ENCODE peak calls at places on chromosomes 11 and 22, in six cellular contexts. One of them, this sample, is unnamed. For H3K4me1 and H3K27me3, the result is how much of the 10 kb centered on the place peaks cover.

GRCh38 chr11:117818036-117818858 is 6.3 kb downstream of the FXYD2 start:
- DNase-seq in neuronal stem cell: no peak
- DNase-seq in IMR-90: peak
- DNase-seq in CD4-positive, CD25-positive, alpha-beta regulatory T cell: no peak
- DNase-seq in neural progenitor cell: no peak
- DNase-seq in transverse colon: no peak
- DNase-seq in this sample: no peak

GRCh38 chr22:33467718-33468117 is 409.5 kb upstream of the SYN3 start:
- DNase-seq in CD4-positive, CD25-positive, alpha-beta regulatory T cell: no peak
- DNase-seq in transverse colon: no peak
- DNase-seq in neuronal stem cell: no peak
- DNase-seq in IMR-90: no peak
- DNase-seq in neural progenitor cell: no peak
- DNase-seq in this sample: no peak

GRCh38 chr11:86802601-86803051 is 2.3 kb downstream of the PRSS23 start:
- DNase-seq in neural progenitor cell: peak
- DNase-seq in CD4-positive, CD25-positive, alpha-beta regulatory T cell: no peak
- DNase-seq in neuronal stem cell: no peak
- DNase-seq in transverse colon: no peak
- DNase-seq in IMR-90: peak
- DNase-seq in this sample: no peak

GRCh38 chr22:26542831-26543230 is 30.6 kb upstream of the TFIP11 start:
- DNase-seq in neuronal stem cell: no peak
- DNase-seq in CD4-positive, CD25-positive, alpha-beta regulatory T cell: no peak
- DNase-seq in transverse colon: no peak
- DNase-seq in neural progenitor cell: no peak
- DNase-seq in IMR-90: no peak
- DNase-seq in this sample: no peak

GRCh38 chr22:50010676-50011446 is 1.7 kb downstream of the IL17REL start:
- DNase-seq in transverse colon: peak
- DNase-seq in IMR-90: no peak
- DNase-seq in neural progenitor cell: no peak
- DNase-seq in CD4-positive, CD25-positive, alpha-beta regulatory T cell: peak
- DNase-seq in neuronal stem cell: no peak
- DNase-seq in this sample: no peak

GRCh38 chr11:70038034-70038834 is 39.9 kb upstream of the ANO1 start:
- DNase-seq in CD4-positive, CD25-positive, alpha-beta regulatory T cell: no peak
- DNase-seq in neuronal stem cell: no peak
- DNase-seq in neural progenitor cell: no peak
- DNase-seq in IMR-90: no peak
- DNase-seq in transverse colon: no peak
- DNase-seq in this sample: peak

GRCh38 chr22:48945621-48946458 is 881.8 kb downstream of the BRD1 start:
- DNase-seq in CD4-positive, CD25-positive, alpha-beta regulatory T cell: no peak
- DNase-seq in neural progenitor cell: no peak
- DNase-seq in neuronal stem cell: no peak
- DNase-seq in IMR-90: no peak
- DNase-seq in transverse colon: peak
- DNase-seq in this sample: peak

GRCh38 chr11:46272816-46273427 is 4.5 kb upstream of the CREB3L1 start:
- DNase-seq in CD4-positive, CD25-positive, alpha-beta regulatory T cell: no peak
- DNase-seq in neuronal stem cell: no peak
- DNase-seq in IMR-90: peak
- DNase-seq in transverse colon: peak
- DNase-seq in neural progenitor cell: no peak
- DNase-seq in this sample: peak

GRCh38 chr11:14347991-14348390 is 11.0 kb downstream of the RRAS2 start:
- DNase-seq in CD4-positive, CD25-positive, alpha-beta regulatory T cell: no peak
- DNase-seq in transverse colon: no peak
- DNase-seq in IMR-90: no peak
- DNase-seq in neuronal stem cell: no peak
- DNase-seq in neural progenitor cell: no peak
- DNase-seq in this sample: no peak

GRCh38 chr11:104852811-104853210 is 45.4 kb downstream of the CASP12 start:
- DNase-seq in transverse colon: no peak
- DNase-seq in IMR-90: peak
- DNase-seq in neural progenitor cell: no peak
- DNase-seq in neuronal stem cell: no peak
- DNase-seq in CD4-positive, CD25-positive, alpha-beta regulatory T cell: no peak
- DNase-seq in this sample: no peak

GRCh38 chr22:21612858-21613257 is 17.0 kb downstream of the YDJC start:
- DNase-seq in CD4-positive, CD25-positive, alpha-beta regulatory T cell: no peak
- DNase-seq in transverse colon: peak
- DNase-seq in neural progenitor cell: no peak
- DNase-seq in IMR-90: no peak
- DNase-seq in neuronal stem cell: no peak
- DNase-seq in this sample: no peak

GRCh38 chr11:62337682-62338181 is 484 bp downstream of the ASRGL1 start:
- DNase-seq in IMR-90: no peak
- DNase-seq in CD4-positive, CD25-positive, alpha-beta regulatory T cell: peak
- DNase-seq in transverse colon: peak
- DNase-seq in neural progenitor cell: peak
- DNase-seq in neuronal stem cell: peak
- DNase-seq in this sample: no peak

GRCh38 chr11:62125316-62125715 is 1.5 kb downstream of the INCENP start:
- DNase-seq in neuronal stem cell: no peak
- DNase-seq in CD4-positive, CD25-positive, alpha-beta regulatory T cell: no peak
- DNase-seq in transverse colon: no peak
- DNase-seq in neural progenitor cell: no peak
- DNase-seq in IMR-90: no peak
- DNase-seq in this sample: no peak

GRCh38 chr11:134555510-134555909 is 143.5 kb upstream of the B3GAT1 start:
- DNase-seq in CD4-positive, CD25-positive, alpha-beta regulatory T cell: no peak
- DNase-seq in neural progenitor cell: no peak
- DNase-seq in IMR-90: no peak
- DNase-seq in transverse colon: no peak
- DNase-seq in neuronal stem cell: no peak
- DNase-seq in this sample: peak

GRCh38 chr11:76184551-76184993 is 21.7 kb downstream of the WNT11 start:
- DNase-seq in transverse colon: no peak
- DNase-seq in IMR-90: peak
- DNase-seq in neural progenitor cell: no peak
- DNase-seq in neuronal stem cell: no peak
- DNase-seq in CD4-positive, CD25-positive, alpha-beta regulatory T cell: no peak
- DNase-seq in this sample: no peak

GRCh38 chr22:50285568-50286229 is 15.5 kb upstream of the MAPK11 start:
- DNase-seq in transverse colon: no peak
- DNase-seq in CD4-positive, CD25-positive, alpha-beta regulatory T cell: no peak
- DNase-seq in IMR-90: no peak
- DNase-seq in neural progenitor cell: no peak
- DNase-seq in neuronal stem cell: no peak
- DNase-seq in this sample: no peak

GRCh38 chr11:35919244-35919643 is 24.6 kb upstream of the LDLRAD3 start:
- DNase-seq in neuronal stem cell: peak
- DNase-seq in neural progenitor cell: peak
- DNase-seq in transverse colon: no peak
- DNase-seq in IMR-90: peak
- DNase-seq in CD4-positive, CD25-positive, alpha-beta regulatory T cell: no peak
- DNase-seq in this sample: no peak

GRCh38 chr11:74493816-74494630 is 499 bp upstream of the LIPT2 start:
- DNase-seq in transverse colon: no peak
- DNase-seq in CD4-positive, CD25-positive, alpha-beta regulatory T cell: no peak
- DNase-seq in neuronal stem cell: no peak
- DNase-seq in IMR-90: peak
- DNase-seq in neural progenitor cell: no peak
- DNase-seq in this sample: no peak

GRCh38 chr11:28822596-28822995 is 714.4 kb downstream of the METTL15 start:
- DNase-seq in CD4-positive, CD25-positive, alpha-beta regulatory T cell: no peak
- DNase-seq in IMR-90: peak
- DNase-seq in neural progenitor cell: no peak
- DNase-seq in transverse colon: no peak
- DNase-seq in neuronal stem cell: no peak
- DNase-seq in this sample: no peak

GRCh38 chr11:111707039-111707690 is 59.0 kb downstream of the PPP2R1B start:
- DNase-seq in CD4-positive, CD25-positive, alpha-beta regulatory T cell: no peak
- DNase-seq in neural progenitor cell: no peak
- DNase-seq in neuronal stem cell: no peak
- DNase-seq in IMR-90: peak
- DNase-seq in transverse colon: no peak
- DNase-seq in this sample: peak

GRCh38 chr11:35563413-35564245 is 38.2 kb upstream of the PAMR1 start:
- DNase-seq in neuronal stem cell: no peak
- DNase-seq in transverse colon: no peak
- DNase-seq in CD4-positive, CD25-positive, alpha-beta regulatory T cell: no peak
- DNase-seq in neural progenitor cell: no peak
- DNase-seq in IMR-90: peak
- DNase-seq in this sample: no peak

GRCh38 chr11:6737872-6738466 is 33.8 kb downstream of the OR2AG2 start:
- DNase-seq in IMR-90: peak
- DNase-seq in CD4-positive, CD25-positive, alpha-beta regulatory T cell: peak
- DNase-seq in neuronal stem cell: no peak
- DNase-seq in neural progenitor cell: peak
- DNase-seq in transverse colon: peak
- DNase-seq in this sample: no peak

GRCh38 chr11:80103149-80103859 is 662.5 kb upstream of the TENM4 start:
- DNase-seq in CD4-positive, CD25-positive, alpha-beta regulatory T cell: no peak
- DNase-seq in transverse colon: no peak
- DNase-seq in neuronal stem cell: no peak
- DNase-seq in IMR-90: peak
- DNase-seq in neural progenitor cell: no peak
- DNase-seq in this sample: no peak

DNA sequence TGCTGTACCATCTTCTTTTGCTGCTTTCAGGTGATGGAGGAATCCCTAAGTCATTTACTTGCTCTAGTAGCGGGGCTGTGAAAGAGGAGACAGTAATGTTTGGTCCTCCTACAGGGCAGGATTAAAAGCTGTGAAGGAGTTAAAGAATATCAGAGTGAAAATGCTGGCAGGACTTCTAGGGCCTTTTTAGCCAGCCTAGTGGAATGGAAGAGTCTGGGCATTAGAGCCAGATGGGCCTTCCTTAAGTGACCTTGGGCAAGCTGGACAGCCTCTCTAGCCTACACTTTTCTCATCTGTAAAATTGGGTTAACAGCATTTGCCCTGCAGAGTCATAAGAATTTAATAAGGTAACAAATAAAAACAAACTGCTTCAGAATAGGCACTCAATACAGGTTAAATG is 114.7 kb downstream of the RBFOX2 start:
- DNase-seq in CD4-positive, CD25-positive, alpha-beta regulatory T cell: no peak
- DNase-seq in neural progenitor cell: peak
- DNase-seq in transverse colon: no peak
- DNase-seq in IMR-90: no peak
- DNase-seq in neuronal stem cell: no peak
- DNase-seq in this sample: no peak
- H3K4me1 ChIP-seq in CD4-positive, CD25-positive, alpha-beta regulatory T cell: under half
- H3K4me1 ChIP-seq in neural progenitor cell: half or more
- H3K4me1 ChIP-seq in transverse colon: half or more
- H3K4me1 ChIP-seq in IMR-90: under half
- H3K4me1 ChIP-seq in neuronal stem cell: under half
- H3K4me1 ChIP-seq in this sample: half or more

GRCh38 chr11:78467370-78467769 is 49.8 kb upstream of the GAB2 start:
- DNase-seq in transverse colon: no peak
- DNase-seq in CD4-positive, CD25-positive, alpha-beta regulatory T cell: no peak
- DNase-seq in IMR-90: no peak
- DNase-seq in neural progenitor cell: no peak
- DNase-seq in neuronal stem cell: no peak
- DNase-seq in this sample: no peak

GRCh38 chr11:78469905-78470304 is 52.3 kb upstream of the GAB2 start:
- DNase-seq in CD4-positive, CD25-positive, alpha-beta regulatory T cell: no peak
- DNase-seq in IMR-90: no peak
- DNase-seq in transverse colon: no peak
- DNase-seq in neural progenitor cell: no peak
- DNase-seq in neuronal stem cell: no peak
- DNase-seq in this sample: no peak

GRCh38 chr11:78470861-78471442 is 53.3 kb upstream of the GAB2 start:
- DNase-seq in transverse colon: no peak
- DNase-seq in neuronal stem cell: no peak
- DNase-seq in neural progenitor cell: no peak
- DNase-seq in IMR-90: no peak
- DNase-seq in CD4-positive, CD25-positive, alpha-beta regulatory T cell: no peak
- DNase-seq in this sample: no peak

GRCh38 chr11:78460468-78460867 is 42.8 kb upstream of the GAB2 start:
- DNase-seq in transverse colon: no peak
- DNase-seq in neural progenitor cell: no peak
- DNase-seq in neuronal stem cell: no peak
- DNase-seq in CD4-positive, CD25-positive, alpha-beta regulatory T cell: no peak
- DNase-seq in IMR-90: peak
- DNase-seq in this sample: no peak

DNA sequence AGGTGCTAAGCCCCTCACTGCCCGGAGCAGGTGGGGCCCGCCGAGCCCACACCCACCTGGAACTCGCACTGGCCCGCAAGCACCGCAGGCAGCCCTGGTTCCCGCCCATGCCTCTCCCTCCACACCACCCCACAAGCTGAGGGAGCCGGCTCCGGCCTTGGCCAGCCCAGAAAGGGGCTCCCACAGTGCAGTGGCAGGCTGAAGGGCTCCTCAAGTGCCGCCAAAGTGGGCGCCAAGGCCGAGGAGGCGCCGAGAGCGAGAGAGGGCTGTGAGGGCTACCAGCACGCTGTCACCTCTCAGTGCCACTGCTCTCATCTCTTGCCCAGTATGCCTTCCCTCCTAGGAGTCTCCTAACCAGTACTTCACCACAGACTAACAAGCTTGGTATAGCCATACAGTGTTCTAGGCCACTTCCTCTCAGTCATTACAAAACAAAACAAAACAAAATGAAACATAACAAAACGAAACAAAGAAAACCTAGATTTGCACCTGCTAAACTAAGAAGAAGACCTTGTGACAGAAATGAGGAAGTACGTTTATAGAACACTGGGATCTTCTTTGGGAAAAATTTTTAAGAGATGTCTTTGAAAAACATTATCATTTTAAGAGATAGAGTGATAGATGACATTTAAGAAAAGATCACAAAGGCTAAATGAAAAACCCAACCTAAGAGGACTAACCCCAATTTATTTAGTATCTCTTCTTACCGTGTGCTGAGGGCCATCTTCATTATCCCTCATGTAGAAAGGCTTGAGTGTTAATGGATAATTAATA is 47.7 kb upstream of the GAB2 start:
- DNase-seq in neural progenitor cell: no peak
- DNase-seq in neuronal stem cell: no peak
- DNase-seq in IMR-90: no peak
- DNase-seq in transverse colon: peak
- DNase-seq in CD4-positive, CD25-positive, alpha-beta regulatory T cell: peak
- DNase-seq in this sample: no peak
- H3K27ac ChIP-seq in neural progenitor cell: no peak
- H3K27ac ChIP-seq in neuronal stem cell: no peak
- H3K27ac ChIP-seq in IMR-90: no peak
- H3K27ac ChIP-seq in transverse colon: peak
- H3K27ac ChIP-seq in CD4-positive, CD25-positive, alpha-beta regulatory T cell: peak
- H3K27ac ChIP-seq in this sample: no peak

GRCh38 chr11:18934195-18934808 is 4.9 kb downstream of the MRGPRX1 start:
- DNase-seq in neural progenitor cell: no peak
- DNase-seq in IMR-90: no peak
- DNase-seq in CD4-positive, CD25-positive, alpha-beta regulatory T cell: no peak
- DNase-seq in transverse colon: no peak
- DNase-seq in neuronal stem cell: no peak
- DNase-seq in this sample: no peak
- H3K27me3 ChIP-seq in neural progenitor cell: under half
- H3K27me3 ChIP-seq in IMR-90: under half
- H3K27me3 ChIP-seq in CD4-positive, CD25-positive, alpha-beta regulatory T cell: under half
- H3K27me3 ChIP-seq in transverse colon: under half
- H3K27me3 ChIP-seq in neuronal stem cell: under half
- H3K27me3 ChIP-seq in this sample: under half

DNA sequence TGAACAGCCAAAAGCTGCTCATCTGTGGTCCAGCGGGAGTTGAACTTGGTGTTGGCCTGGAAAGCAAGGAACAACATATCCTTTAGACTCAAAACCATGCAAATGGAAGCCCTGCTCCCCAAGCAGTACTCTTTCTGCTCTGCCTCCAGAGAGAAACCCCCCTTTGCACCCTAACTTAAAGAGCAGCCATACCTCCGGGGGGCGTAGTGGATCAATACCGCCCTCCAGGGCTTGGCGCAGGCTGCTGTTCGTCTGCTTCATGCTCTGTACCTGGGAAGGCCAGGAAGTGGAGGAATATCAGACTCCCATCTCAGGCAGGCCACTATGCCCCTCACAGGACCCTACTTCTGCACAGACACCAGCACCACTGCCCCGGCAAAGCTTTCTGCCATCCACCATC is 4.3 kb downstream of the RCOR2 start:
- DNase-seq in neuronal stem cell: no peak
- DNase-seq in IMR-90: no peak
- DNase-seq in CD4-positive, CD25-positive, alpha-beta regulatory T cell: no peak
- DNase-seq in transverse colon: no peak
- DNase-seq in neural progenitor cell: no peak
- DNase-seq in this sample: no peak
- H3K4me1 ChIP-seq in neuronal stem cell: under half
- H3K4me1 ChIP-seq in IMR-90: under half
- H3K4me1 ChIP-seq in CD4-positive, CD25-positive, alpha-beta regulatory T cell: under half
- H3K4me1 ChIP-seq in transverse colon: under half
- H3K4me1 ChIP-seq in neural progenitor cell: half or more
- H3K4me1 ChIP-seq in this sample: under half

This sample was measured in right atrium auricular region.